ENCODE peak calls at places on chromosomes 13 and 19, in nine cellular contexts. One of them, this sample, is unnamed.

GRCh38 chr19:14433454-14434156 is 499 bp downstream of the PKN1 start:
- DNase-seq in adrenal gland: peak
- DNase-seq in T-helper 2 cell: no peak
- DNase-seq in CD4-positive, CD25-positive, alpha-beta regulatory T cell: peak
- DNase-seq in T-cell: peak
- DNase-seq in ecto neural progenitor cell: peak
- DNase-seq in thyroid gland: peak
- DNase-seq in NCI-H2081: peak
- DNase-seq in PC-3: peak
- DNase-seq in this sample: no peak

GRCh38 chr13:106450991-106451390 is 84.5 kb downstream of the EFNB2 start:
- DNase-seq in adrenal gland: no peak
- DNase-seq in T-helper 2 cell: no peak
- DNase-seq in CD4-positive, CD25-positive, alpha-beta regulatory T cell: no peak
- DNase-seq in T-cell: no peak
- DNase-seq in ecto neural progenitor cell: peak
- DNase-seq in thyroid gland: no peak
- DNase-seq in NCI-H2081: no peak
- DNase-seq in PC-3: no peak
- DNase-seq in this sample: no peak

GRCh38 chr19:46863818-46864629 is 3.2 kb downstream of the ARHGAP35 start:
- DNase-seq in adrenal gland: no peak
- DNase-seq in T-helper 2 cell: no peak
- DNase-seq in CD4-positive, CD25-positive, alpha-beta regulatory T cell: no peak
- DNase-seq in T-cell: no peak
- DNase-seq in ecto neural progenitor cell: peak
- DNase-seq in thyroid gland: peak
- DNase-seq in NCI-H2081: no peak
- DNase-seq in PC-3: peak
- DNase-seq in this sample: no peak

GRCh38 chr19:1459479-1459878 is 9.6 kb downstream of the APC2 start:
- DNase-seq in adrenal gland: no peak
- DNase-seq in T-helper 2 cell: no peak
- DNase-seq in CD4-positive, CD25-positive, alpha-beta regulatory T cell: no peak
- DNase-seq in T-cell: no peak
- DNase-seq in ecto neural progenitor cell: no peak
- DNase-seq in thyroid gland: no peak
- DNase-seq in NCI-H2081: no peak
- DNase-seq in PC-3: no peak
- DNase-seq in this sample: no peak

GRCh38 chr13:49347650-49348385 is 96.0 kb downstream of the CAB39L start:
- DNase-seq in adrenal gland: no peak
- DNase-seq in T-helper 2 cell: no peak
- DNase-seq in CD4-positive, CD25-positive, alpha-beta regulatory T cell: no peak
- DNase-seq in T-cell: no peak
- DNase-seq in ecto neural progenitor cell: no peak
- DNase-seq in thyroid gland: no peak
- DNase-seq in NCI-H2081: no peak
- DNase-seq in PC-3: no peak
- DNase-seq in this sample: peak

GRCh38 chr13:110251227-110251791 is 55.6 kb downstream of the COL4A1 start:
- DNase-seq in adrenal gland: no peak
- DNase-seq in T-helper 2 cell: no peak
- DNase-seq in CD4-positive, CD25-positive, alpha-beta regulatory T cell: no peak
- DNase-seq in T-cell: no peak
- DNase-seq in ecto neural progenitor cell: no peak
- DNase-seq in thyroid gland: no peak
- DNase-seq in NCI-H2081: no peak
- DNase-seq in PC-3: no peak
- DNase-seq in this sample: no peak

GRCh38 chr13:95834134-95834765 is 157.3 kb downstream of the DNAJC3 start:
- DNase-seq in adrenal gland: peak
- DNase-seq in T-helper 2 cell: no peak
- DNase-seq in CD4-positive, CD25-positive, alpha-beta regulatory T cell: peak
- DNase-seq in T-cell: peak
- DNase-seq in ecto neural progenitor cell: peak
- DNase-seq in thyroid gland: peak
- DNase-seq in NCI-H2081: peak
- DNase-seq in PC-3: peak
- DNase-seq in this sample: peak

GRCh38 chr19:30686252-30686762 is 314.1 kb downstream of the ZNF536 start:
- DNase-seq in adrenal gland: no peak
- DNase-seq in T-helper 2 cell: no peak
- DNase-seq in CD4-positive, CD25-positive, alpha-beta regulatory T cell: no peak
- DNase-seq in T-cell: no peak
- DNase-seq in ecto neural progenitor cell: no peak
- DNase-seq in thyroid gland: no peak
- DNase-seq in NCI-H2081: no peak
- DNase-seq in PC-3: no peak
- DNase-seq in this sample: no peak

GRCh38 chr19:38535212-38535611 is 82.5 kb downstream of the MAP4K1 start:
- DNase-seq in adrenal gland: no peak
- DNase-seq in T-helper 2 cell: no peak
- DNase-seq in CD4-positive, CD25-positive, alpha-beta regulatory T cell: no peak
- DNase-seq in T-cell: no peak
- DNase-seq in ecto neural progenitor cell: no peak
- DNase-seq in thyroid gland: no peak
- DNase-seq in NCI-H2081: no peak
- DNase-seq in PC-3: no peak
- DNase-seq in this sample: no peak

GRCh38 chr13:107457686-107458085 is 757.6 kb downstream of the LIG4 start:
- DNase-seq in adrenal gland: no peak
- DNase-seq in T-helper 2 cell: no peak
- DNase-seq in CD4-positive, CD25-positive, alpha-beta regulatory T cell: no peak
- DNase-seq in T-cell: no peak
- DNase-seq in ecto neural progenitor cell: no peak
- DNase-seq in thyroid gland: no peak
- DNase-seq in NCI-H2081: peak
- DNase-seq in PC-3: no peak
- DNase-seq in this sample: no peak

GRCh38 chr13:97307882-97308624 is 85.9 kb downstream of the MBNL2 start:
- DNase-seq in adrenal gland: no peak
- DNase-seq in T-helper 2 cell: no peak
- DNase-seq in CD4-positive, CD25-positive, alpha-beta regulatory T cell: no peak
- DNase-seq in T-cell: no peak
- DNase-seq in ecto neural progenitor cell: no peak
- DNase-seq in thyroid gland: no peak
- DNase-seq in NCI-H2081: no peak
- DNase-seq in PC-3: peak
- DNase-seq in this sample: peak

GRCh38 chr19:32201661-32202060 is 143.7 kb upstream of the ZNF507 start:
- DNase-seq in adrenal gland: no peak
- DNase-seq in T-helper 2 cell: no peak
- DNase-seq in CD4-positive, CD25-positive, alpha-beta regulatory T cell: peak
- DNase-seq in T-cell: no peak
- DNase-seq in ecto neural progenitor cell: no peak
- DNase-seq in thyroid gland: no peak
- DNase-seq in NCI-H2081: no peak
- DNase-seq in PC-3: no peak
- DNase-seq in this sample: no peak

GRCh38 chr19:39147480-39147879 is 21.9 kb downstream of the PAK4 start:
- DNase-seq in adrenal gland: no peak
- DNase-seq in T-helper 2 cell: no peak
- DNase-seq in CD4-positive, CD25-positive, alpha-beta regulatory T cell: peak
- DNase-seq in T-cell: no peak
- DNase-seq in ecto neural progenitor cell: no peak
- DNase-seq in thyroid gland: no peak
- DNase-seq in NCI-H2081: no peak
- DNase-seq in PC-3: no peak
- DNase-seq in this sample: no peak

GRCh38 chr13:56459291-56459690 is 681.4 kb upstream of the PRR20A start:
- DNase-seq in adrenal gland: no peak
- DNase-seq in T-helper 2 cell: no peak
- DNase-seq in CD4-positive, CD25-positive, alpha-beta regulatory T cell: no peak
- DNase-seq in T-cell: no peak
- DNase-seq in ecto neural progenitor cell: no peak
- DNase-seq in thyroid gland: no peak
- DNase-seq in NCI-H2081: no peak
- DNase-seq in PC-3: no peak
- DNase-seq in this sample: no peak

GRCh38 chr13:25384747-25385270 is 13.0 kb downstream of the ATP8A2 start:
- DNase-seq in adrenal gland: no peak
- DNase-seq in T-helper 2 cell: no peak
- DNase-seq in CD4-positive, CD25-positive, alpha-beta regulatory T cell: no peak
- DNase-seq in T-cell: no peak
- DNase-seq in ecto neural progenitor cell: no peak
- DNase-seq in thyroid gland: no peak
- DNase-seq in NCI-H2081: no peak
- DNase-seq in PC-3: no peak
- DNase-seq in this sample: no peak

GRCh38 chr19:40739030-40739839 is 11.0 kb downstream of the ACTMAP start:
- DNase-seq in adrenal gland: no peak
- DNase-seq in T-helper 2 cell: no peak
- DNase-seq in CD4-positive, CD25-positive, alpha-beta regulatory T cell: no peak
- DNase-seq in T-cell: no peak
- DNase-seq in ecto neural progenitor cell: no peak
- DNase-seq in thyroid gland: no peak
- DNase-seq in NCI-H2081: no peak
- DNase-seq in PC-3: no peak
- DNase-seq in this sample: no peak

GRCh38 chr13:22505489-22505888 is 675.3 kb upstream of the SGCG start:
- DNase-seq in adrenal gland: peak
- DNase-seq in T-helper 2 cell: no peak
- DNase-seq in CD4-positive, CD25-positive, alpha-beta regulatory T cell: no peak
- DNase-seq in T-cell: no peak
- DNase-seq in ecto neural progenitor cell: no peak
- DNase-seq in thyroid gland: no peak
- DNase-seq in NCI-H2081: no peak
- DNase-seq in PC-3: no peak
- DNase-seq in this sample: peak

GRCh38 chr19:29708553-29709439 is 6.3 kb downstream of the C19orf12 start:
- DNase-seq in adrenal gland: peak
- DNase-seq in T-helper 2 cell: no peak
- DNase-seq in CD4-positive, CD25-positive, alpha-beta regulatory T cell: no peak
- DNase-seq in T-cell: no peak
- DNase-seq in ecto neural progenitor cell: no peak
- DNase-seq in thyroid gland: no peak
- DNase-seq in NCI-H2081: no peak
- DNase-seq in PC-3: no peak
- DNase-seq in this sample: peak

GRCh38 chr19:14413765-14414171 is 5.4 kb downstream of the DDX39A start:
- DNase-seq in adrenal gland: no peak
- DNase-seq in T-helper 2 cell: no peak
- DNase-seq in CD4-positive, CD25-positive, alpha-beta regulatory T cell: no peak
- DNase-seq in T-cell: no peak
- DNase-seq in ecto neural progenitor cell: no peak
- DNase-seq in thyroid gland: no peak
- DNase-seq in NCI-H2081: no peak
- DNase-seq in PC-3: no peak
- DNase-seq in this sample: no peak

GRCh38 chr13:69617587-69617986 is 490.0 kb upstream of the ATXN8OS start:
- DNase-seq in adrenal gland: no peak
- DNase-seq in T-helper 2 cell: no peak
- DNase-seq in CD4-positive, CD25-positive, alpha-beta regulatory T cell: no peak
- DNase-seq in T-cell: no peak
- DNase-seq in ecto neural progenitor cell: no peak
- DNase-seq in thyroid gland: no peak
- DNase-seq in NCI-H2081: no peak
- DNase-seq in PC-3: no peak
- DNase-seq in this sample: no peak

GRCh38 chr13:27140060-27140459 is 31.6 kb downstream of the USP12 start:
- DNase-seq in adrenal gland: no peak
- DNase-seq in T-helper 2 cell: no peak
- DNase-seq in CD4-positive, CD25-positive, alpha-beta regulatory T cell: no peak
- DNase-seq in T-cell: no peak
- DNase-seq in ecto neural progenitor cell: no peak
- DNase-seq in thyroid gland: no peak
- DNase-seq in NCI-H2081: no peak
- DNase-seq in PC-3: no peak
- DNase-seq in this sample: no peak

GRCh38 chr19:46605356-46605821 is 4.3 kb downstream of the CALM3 start:
- DNase-seq in adrenal gland: no peak
- DNase-seq in T-helper 2 cell: no peak
- DNase-seq in CD4-positive, CD25-positive, alpha-beta regulatory T cell: no peak
- DNase-seq in T-cell: no peak
- DNase-seq in ecto neural progenitor cell: no peak
- DNase-seq in thyroid gland: no peak
- DNase-seq in NCI-H2081: no peak
- DNase-seq in PC-3: no peak
- DNase-seq in this sample: no peak

GRCh38 chr13:23378009-23378632 is 55.4 kb downstream of the SACS start:
- DNase-seq in adrenal gland: peak
- DNase-seq in T-helper 2 cell: no peak
- DNase-seq in CD4-positive, CD25-positive, alpha-beta regulatory T cell: peak
- DNase-seq in T-cell: no peak
- DNase-seq in ecto neural progenitor cell: no peak
- DNase-seq in thyroid gland: peak
- DNase-seq in NCI-H2081: no peak
- DNase-seq in PC-3: peak
- DNase-seq in this sample: peak

GRCh38 chr19:6222884-6223283 is 56.9 kb downstream of the MLLT1 start:
- DNase-seq in adrenal gland: peak
- DNase-seq in T-helper 2 cell: no peak
- DNase-seq in CD4-positive, CD25-positive, alpha-beta regulatory T cell: no peak
- DNase-seq in T-cell: no peak
- DNase-seq in ecto neural progenitor cell: no peak
- DNase-seq in thyroid gland: no peak
- DNase-seq in NCI-H2081: no peak
- DNase-seq in PC-3: no peak
- DNase-seq in this sample: no peak

GRCh38 chr19:737591-738093 is 13.3 kb upstream of the MISP start:
- DNase-seq in adrenal gland: peak
- DNase-seq in T-helper 2 cell: peak
- DNase-seq in CD4-positive, CD25-positive, alpha-beta regulatory T cell: peak
- DNase-seq in T-cell: peak
- DNase-seq in ecto neural progenitor cell: peak
- DNase-seq in thyroid gland: peak
- DNase-seq in NCI-H2081: peak
- DNase-seq in PC-3: peak
- DNase-seq in this sample: peak

GRCh38 chr13:31639443-31640163 is 99.7 kb upstream of the RXFP2 start:
- DNase-seq in adrenal gland: no peak
- DNase-seq in T-helper 2 cell: no peak
- DNase-seq in CD4-positive, CD25-positive, alpha-beta regulatory T cell: no peak
- DNase-seq in T-cell: no peak
- DNase-seq in ecto neural progenitor cell: no peak
- DNase-seq in thyroid gland: no peak
- DNase-seq in NCI-H2081: no peak
- DNase-seq in PC-3: peak
- DNase-seq in this sample: no peak

GRCh38 chr19:38793186-38793585 is 4.2 kb downstream of the LGALS7B start:
- DNase-seq in adrenal gland: no peak
- DNase-seq in T-helper 2 cell: no peak
- DNase-seq in CD4-positive, CD25-positive, alpha-beta regulatory T cell: peak
- DNase-seq in T-cell: no peak
- DNase-seq in ecto neural progenitor cell: no peak
- DNase-seq in thyroid gland: no peak
- DNase-seq in NCI-H2081: no peak
- DNase-seq in PC-3: peak
- DNase-seq in this sample: peak

GRCh38 chr13:111514646-111515617 is 194.5 kb downstream of the TEX29 start:
- DNase-seq in adrenal gland: no peak
- DNase-seq in T-helper 2 cell: no peak
- DNase-seq in CD4-positive, CD25-positive, alpha-beta regulatory T cell: no peak
- DNase-seq in T-cell: no peak
- DNase-seq in ecto neural progenitor cell: no peak
- DNase-seq in thyroid gland: no peak
- DNase-seq in NCI-H2081: no peak
- DNase-seq in PC-3: no peak
- DNase-seq in this sample: no peak

GRCh38 chr19:28737021-28737525 is 475.9 kb downstream of the UQCRFS1 start:
- DNase-seq in adrenal gland: peak
- DNase-seq in T-helper 2 cell: no peak
- DNase-seq in CD4-positive, CD25-positive, alpha-beta regulatory T cell: peak
- DNase-seq in T-cell: no peak
- DNase-seq in ecto neural progenitor cell: no peak
- DNase-seq in thyroid gland: peak
- DNase-seq in NCI-H2081: no peak
- DNase-seq in PC-3: peak
- DNase-seq in this sample: peak

GRCh38 chr19:5621311-5621944 is 1.1 kb downstream of the SAFB2 start:
- DNase-seq in adrenal gland: peak
- DNase-seq in T-helper 2 cell: no peak
- DNase-seq in CD4-positive, CD25-positive, alpha-beta regulatory T cell: no peak
- DNase-seq in T-cell: no peak
- DNase-seq in ecto neural progenitor cell: peak
- DNase-seq in thyroid gland: peak
- DNase-seq in NCI-H2081: no peak
- DNase-seq in PC-3: no peak
- DNase-seq in this sample: no peak

GRCh38 chr13:24216176-24216575 is 55.7 kb downstream of the SPATA13 start:
- DNase-seq in adrenal gland: no peak
- DNase-seq in T-helper 2 cell: no peak
- DNase-seq in CD4-positive, CD25-positive, alpha-beta regulatory T cell: no peak
- DNase-seq in T-cell: no peak
- DNase-seq in ecto neural progenitor cell: no peak
- DNase-seq in thyroid gland: no peak
- DNase-seq in NCI-H2081: no peak
- DNase-seq in PC-3: no peak
- DNase-seq in this sample: no peak